ENCODE peak calls at places on chromosomes 7 and 10, in four cellular contexts. One of them, this sample, is unnamed.

GRCh38 chr7:98339043-98339442 is 57.6 kb downstream of the BRI3 start:
- DNase-seq in GM12878: no peak
- DNase-seq in K562: no peak
- DNase-seq in H1: no peak
- DNase-seq in this sample: no peak

GRCh38 chr7:139709460-139709859 is 68.3 kb downstream of the HIPK2 start:
- DNase-seq in K562: no peak
- DNase-seq in H1: no peak
- DNase-seq in GM12878: no peak
- DNase-seq in this sample: peak; percentile 84

GRCh38 chr10:51629969-51630617 is 69.3 kb downstream of the CSTF2T start:
- DNase-seq in H1: no peak
- DNase-seq in GM12878: no peak
- DNase-seq in K562: no peak
- DNase-seq in this sample: no peak

GRCh38 chr10:26534384-26534783 is 96.2 kb downstream of the APBB1IP start:
- DNase-seq in K562: peak; percentile 42
- DNase-seq in GM12878: no peak
- DNase-seq in H1: peak; percentile 75
- DNase-seq in this sample: no peak

GRCh38 chr10:123782549-123782948 is 109.1 kb downstream of the CPXM2 start:
- DNase-seq in H1: no peak
- DNase-seq in K562: no peak
- DNase-seq in GM12878: no peak
- DNase-seq in this sample: no peak

GRCh38 chr10:100636848-100637553 is 101.3 kb downstream of the HIF1AN start:
- DNase-seq in H1: no peak
- DNase-seq in GM12878: no peak
- DNase-seq in K562: peak; percentile 51
- DNase-seq in this sample: no peak

GRCh38 chr10:114271779-114272167 is 32.7 kb downstream of the VWA2 start:
- DNase-seq in H1: no peak
- DNase-seq in K562: no peak
- DNase-seq in GM12878: no peak
- DNase-seq in this sample: no peak

GRCh38 chr7:116876664-116877442 is 14.5 kb downstream of the CAPZA2 start:
- DNase-seq in H1: no peak
- DNase-seq in K562: peak; percentile 99
- DNase-seq in GM12878: no peak
- DNase-seq in this sample: peak; percentile 14

GRCh38 chr10:88731296-88731695 is 25.2 kb downstream of the LIPK start:
- DNase-seq in H1: no peak
- DNase-seq in GM12878: no peak
- DNase-seq in K562: no peak
- DNase-seq in this sample: no peak

GRCh38 chr10:13404305-13404759 is 56.2 kb upstream of the SEPHS1 start:
- DNase-seq in H1: no peak
- DNase-seq in GM12878: no peak
- DNase-seq in K562: peak; percentile 92
- DNase-seq in this sample: no peak

GRCh38 chr7:68977709-68978108 is 620.6 kb upstream of the AUTS2 start:
- DNase-seq in K562: no peak
- DNase-seq in H1: no peak
- DNase-seq in GM12878: no peak
- DNase-seq in this sample: no peak

GRCh38 chr7:13833872-13834271 is 155.6 kb downstream of the ETV1 start:
- DNase-seq in H1: no peak
- DNase-seq in K562: no peak
- DNase-seq in GM12878: no peak
- DNase-seq in this sample: no peak

GRCh38 chr7:143487566-143487965 is 9.9 kb downstream of the TAS2R41 start:
- DNase-seq in K562: no peak
- DNase-seq in H1: no peak
- DNase-seq in GM12878: no peak
- DNase-seq in this sample: no peak

GRCh38 chr10:85826377-85826776 is 540.2 kb downstream of the GRID1 start:
- DNase-seq in H1: no peak
- DNase-seq in K562: no peak
- DNase-seq in GM12878: no peak
- DNase-seq in this sample: no peak

GRCh38 chr7:103902917-103903316 is 86.5 kb downstream of the RELN start:
- DNase-seq in GM12878: no peak
- DNase-seq in K562: no peak
- DNase-seq in H1: no peak
- DNase-seq in this sample: no peak

GRCh38 chr10:90136731-90137316 is 435.4 kb downstream of the KIF20B start:
- DNase-seq in H1: peak; percentile 54
- DNase-seq in K562: peak; percentile 18
- DNase-seq in GM12878: no peak
- DNase-seq in this sample: no peak

GRCh38 chr7:131648491-131648890 is 92.1 kb upstream of the PODXL start:
- DNase-seq in GM12878: no peak
- DNase-seq in K562: no peak
- DNase-seq in H1: no peak
- DNase-seq in this sample: no peak

DNA sequence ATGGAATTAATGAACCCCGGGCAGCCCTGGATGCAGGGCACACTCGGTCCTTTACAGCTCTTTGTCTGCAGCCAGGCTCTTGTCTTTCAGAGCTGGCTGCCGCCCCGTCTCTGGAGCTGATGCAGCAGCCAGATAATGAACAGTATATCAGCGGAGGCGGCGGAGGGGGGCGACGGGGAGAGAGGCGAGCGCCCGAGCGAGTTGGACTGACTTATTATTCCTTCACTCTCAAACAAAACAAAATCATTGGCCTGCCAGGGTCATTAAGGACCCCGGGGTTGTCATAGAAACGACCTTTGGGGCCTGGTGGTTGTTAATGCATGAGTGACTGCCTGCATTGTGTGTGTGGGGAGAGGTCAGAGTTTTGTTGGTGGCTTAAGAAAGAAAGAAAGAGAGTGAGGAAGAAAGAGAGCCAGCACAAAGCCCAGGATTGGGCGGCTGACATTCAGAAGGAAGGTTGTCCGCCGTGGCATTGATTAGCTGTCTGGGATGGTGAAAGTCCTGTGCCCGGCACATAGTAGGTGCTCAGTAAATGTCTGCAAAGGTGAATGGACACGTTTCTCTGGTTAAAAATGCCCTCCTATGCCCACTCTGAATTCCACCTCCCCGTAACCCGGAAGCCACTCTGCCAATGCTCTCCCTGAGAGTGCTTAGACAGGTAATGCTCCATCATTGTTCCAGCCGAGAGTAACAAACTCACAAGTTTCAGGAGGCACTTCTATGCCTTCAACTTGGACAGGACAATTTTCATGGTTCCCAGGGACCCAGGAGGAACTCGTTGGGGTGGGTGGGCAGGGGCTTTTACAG is 411.7 kb upstream of the ZMIZ1 start:
- DNase-seq in GM12878: no peak
- DNase-seq in K562: peak; percentile 11
- DNase-seq in H1: no peak
- DNase-seq in this sample: peak; percentile 78
- TF ChIP-seq EP300 in GM12878: no peak
- TF ChIP-seq EP300 in K562: no peak
- TF ChIP-seq EP300 in H1: no peak
- TF ChIP-seq EP300 in this sample: no peak

GRCh38 chr10:102419561-102420442 is 834 bp upstream of the FBXL15 start:
- DNase-seq in K562: peak; percentile 83
- DNase-seq in GM12878: no peak
- DNase-seq in H1: peak; percentile 98
- DNase-seq in this sample: peak; percentile 92
- TF ChIP-seq TAF1 in K562: no peak
- TF ChIP-seq TAF1 in GM12878: no peak
- TF ChIP-seq TAF1 in H1: no peak
- TF ChIP-seq TAF1 in this sample: no peak

GRCh38 chr7:44573464-44574285 is at the start of gene DDX56:
- DNase-seq in H1: peak; percentile 75
- DNase-seq in GM12878: peak; percentile 84
- DNase-seq in K562: peak; percentile 98
- DNase-seq in this sample: peak; percentile 99
- TF ChIP-seq EP300 in H1: no peak
- TF ChIP-seq EP300 in GM12878: no peak
- TF ChIP-seq EP300 in K562: no peak
- TF ChIP-seq EP300 in this sample: no peak

GRCh38 chr7:49346200-49346899 is 422.0 kb downstream of the CDC14C start:
- DNase-seq in K562: no peak
- DNase-seq in H1: no peak
- DNase-seq in GM12878: no peak
- DNase-seq in this sample: no peak
- TF ChIP-seq TAF1 in K562: no peak
- TF ChIP-seq TAF1 in H1: no peak
- TF ChIP-seq TAF1 in GM12878: no peak
- TF ChIP-seq TAF1 in this sample: no peak

GRCh38 chr7:80053098-80053497 is 81.5 kb upstream of the GNAI1 start:
- DNase-seq in K562: no peak
- DNase-seq in GM12878: no peak
- DNase-seq in H1: no peak
- DNase-seq in this sample: no peak
- TF ChIP-seq EP300 in K562: no peak
- TF ChIP-seq EP300 in GM12878: no peak
- TF ChIP-seq EP300 in H1: no peak
- TF ChIP-seq EP300 in this sample: no peak

GRCh38 chr7:28081016-28081415 is 99.6 kb downstream of the JAZF1 start:
- DNase-seq in K562: no peak
- DNase-seq in H1: no peak
- DNase-seq in GM12878: no peak
- DNase-seq in this sample: peak; percentile 31
- TF ChIP-seq TAF1 in K562: no peak
- TF ChIP-seq TAF1 in H1: no peak
- TF ChIP-seq TAF1 in GM12878: no peak
- TF ChIP-seq TAF1 in this sample: no peak